ENCODE peak calls at places on chromosome 18, in ten cellular contexts. M, D, P, C, G, V, K, F, S and H are unnamed samples.

GRCh38 chr18:50193796-50194622 is 938 bp downstream of the MYO5B start:
- DNase-seq in M (peak; percentile 65), D (no peak), P (no peak), C (peak; percentile 20), G (peak; percentile 2), V (no peak), K (no peak), F (no peak), S (no peak), H (no peak)

GRCh38 chr18:36752929-36753865 is 75.6 kb downstream of the TPGS2 start:
- DNase-seq in M (no peak), D (no peak), P (no peak), C (no peak), G (no peak), V (no peak), K (no peak), F (no peak), S (no peak), H (no peak)

GRCh38 chr18:31225668-31226067 is 63.0 kb upstream of the DSC1 start:
- DNase-seq in M (no peak), D (no peak), P (no peak), C (no peak), G (peak; percentile 57), V (no peak), K (peak; percentile 81), F (no peak), S (no peak), H (no peak)

GRCh38 chr18:48600046-48600745 is 61.4 kb downstream of the CTIF start:
- DNase-seq in M (no peak), D (no peak), P (no peak), C (no peak), G (no peak), V (no peak), K (no peak), F (no peak), S (no peak), H (no peak)

GRCh38 chr18:37396981-37397720 is 168.4 kb downstream of the CELF4 start:
- DNase-seq in M (no peak), D (no peak), P (no peak), C (no peak), G (no peak), V (no peak), K (no peak), F (no peak), S (no peak), H (no peak)

GRCh38 chr18:62183578-62184195 is 3.2 kb downstream of the PIGN start:
- DNase-seq in M (peak; percentile 37), D (peak; percentile 31), P (peak; percentile 78), C (peak; percentile 59), G (peak; percentile 66), V (no peak), K (no peak), F (peak; percentile 41), S (peak; percentile 49), H (no peak)

GRCh38 chr18:23738575-23738974 is 49.3 kb downstream of the LAMA3 start:
- DNase-seq in M (no peak), D (no peak), P (no peak), C (no peak), G (no peak), V (no peak), K (no peak), F (no peak), S (no peak), H (no peak)

GRCh38 chr18:7921938-7922587 is 354.9 kb downstream of the PTPRM start:
- DNase-seq in M (no peak), D (no peak), P (no peak), C (no peak), G (peak; percentile 93), V (no peak), K (no peak), F (no peak), S (no peak), H (no peak)

GRCh38 chr18:5970032-5970431 is 74.7 kb upstream of the TMEM200C start:
- DNase-seq in M (no peak), D (no peak), P (no peak), C (peak; percentile 3), G (no peak), V (no peak), K (no peak), F (no peak), S (peak; percentile 3), H (peak; percentile 44)

GRCh38 chr18:11663630-11664029 is 25.4 kb upstream of the GNAL start:
- DNase-seq in M (no peak), D (no peak), P (no peak), C (no peak), G (no peak), V (no peak), K (no peak), F (no peak), S (no peak), H (no peak)

GRCh38 chr18:79121746-79122474 is 52.7 kb downstream of the ATP9B start:
- DNase-seq in M (no peak), D (no peak), P (no peak), C (no peak), G (no peak), V (no peak), K (no peak), F (no peak), S (no peak), H (no peak)

GRCh38 chr18:55559735-55560134 is 28.3 kb downstream of the TCF4 start:
- DNase-seq in M (peak; percentile 41), D (no peak), P (no peak), C (no peak), G (no peak), V (no peak), K (no peak), F (no peak), S (no peak), H (no peak)

GRCh38 chr18:64037812-64038414 is 68.0 kb downstream of the SERPINB8 start:
- DNase-seq in M (peak; percentile 49), D (no peak), P (peak; percentile 43), C (peak; percentile 49), G (peak; percentile 46), V (no peak), K (no peak), F (no peak), S (no peak), H (no peak)

GRCh38 chr18:48992791-48993555 is 42.2 kb upstream of the SMAD7 start:
- DNase-seq in M (no peak), D (no peak), P (no peak), C (no peak), G (no peak), V (no peak), K (no peak), F (no peak), S (no peak), H (no peak)

GRCh38 chr18:54223568-54224241 is 764 bp downstream of the MBD2 start:
- DNase-seq in M (peak; percentile 73), D (no peak), P (peak; percentile 95), C (peak; percentile 73), G (peak; percentile 97), V (peak; percentile 70), K (no peak), F (peak; percentile 32), S (peak; percentile 32), H (no peak)

GRCh38 chr18:10320848-10321247 is 133.6 kb upstream of the APCDD1 start:
- DNase-seq in M (no peak), D (no peak), P (no peak), C (no peak), G (peak; percentile 13), V (no peak), K (peak; percentile 27), F (no peak), S (no peak), H (no peak)

GRCh38 chr18:50721006-50721405 is 98.8 kb downstream of the MRO start:
- DNase-seq in M (no peak), D (no peak), P (no peak), C (no peak), G (no peak), V (no peak), K (no peak), F (no peak), S (no peak), H (no peak)

GRCh38 chr18:59629894-59630293 is 67.3 kb downstream of the CCBE1 start:
- DNase-seq in M (no peak), D (no peak), P (no peak), C (no peak), G (no peak), V (no peak), K (no peak), F (no peak), S (no peak), H (no peak)

GRCh38 chr18:74549591-74550104 is 15.3 kb downstream of the CNDP1 start:
- DNase-seq in M (no peak), D (no peak), P (no peak), C (no peak), G (no peak), V (no peak), K (no peak), F (no peak), S (no peak), H (no peak)

GRCh38 chr18:38575648-38576047 is 1010.0 kb upstream of the CELF4 start:
- DNase-seq in M (no peak), D (no peak), P (no peak), C (no peak), G (no peak), V (no peak), K (no peak), F (no peak), S (no peak), H (no peak)

GRCh38 chr18:46332956-46333355 is 228.8 kb downstream of the HAUS1 start:
- DNase-seq in M (peak; percentile 77), D (no peak), P (no peak), C (peak; percentile 37), G (no peak), V (no peak), K (peak; percentile 70), F (no peak), S (no peak), H (no peak)

GRCh38 chr18:8116346-8117007 is 492.8 kb upstream of the RAB12 start:
- DNase-seq in M (no peak), D (no peak), P (peak; percentile 35), C (no peak), G (peak; percentile 76), V (no peak), K (no peak), F (no peak), S (no peak), H (no peak)

GRCh38 chr18:6737833-6738232 is 8.3 kb downstream of the ARHGAP28 start:
- DNase-seq in M (no peak), D (no peak), P (no peak), C (no peak), G (no peak), V (no peak), K (no peak), F (no peak), S (no peak), H (no peak)

GRCh38 chr18:12409466-12409865 is 1.7 kb downstream of the PRELID3A start:
- DNase-seq in M (no peak), D (no peak), P (peak; percentile 25), C (no peak), G (no peak), V (no peak), K (no peak), F (no peak), S (no peak), H (no peak)

GRCh38 chr18:24446953-24447537 is 13.4 kb upstream of the HRH4 start:
- DNase-seq in M (no peak), D (no peak), P (peak; percentile 35), C (no peak), G (no peak), V (no peak), K (no peak), F (no peak), S (no peak), H (no peak)

GRCh38 chr18:23229472-23229871 is 94.2 kb downstream of the CABLES1 start:
- DNase-seq in M (no peak), D (no peak), P (no peak), C (no peak), G (no peak), V (no peak), K (no peak), F (no peak), S (no peak), H (no peak)

GRCh38 chr18:7394041-7394440 is 163.2 kb downstream of the LRRC30 start:
- DNase-seq in M (no peak), D (no peak), P (no peak), C (no peak), G (no peak), V (no peak), K (no peak), F (no peak), S (no peak), H (no peak)

GRCh38 chr18:60090170-60090569 is 190.4 kb downstream of the PMAIP1 start:
- DNase-seq in M (no peak), D (no peak), P (no peak), C (no peak), G (no peak), V (no peak), K (no peak), F (no peak), S (no peak), H (no peak)